ENCODE peak calls at places on chromosomes 11 and 22, in seven cellular contexts. T, O, D, P, B, K and A are unnamed samples.
A peak's percentile ranks its signal among the peaks of the same experiment; 100 is the strongest.

GRCh38 chr11:6646631-6647281 is 8.9 kb downstream of the DCHS1 start:
- DNase-seq in B (no peak), T (no peak), P (no peak), O (no peak), D (no peak), K (no peak), A (peak; percentile 78)

GRCh38 chr11:94151903-94152677 is 23.4 kb downstream of the PANX1 start:
- DNase-seq in K (peak; percentile 37), B (peak; percentile 68), D (peak; percentile 81), P (no peak), O (no peak), T (no peak), A (peak; percentile 40)

GRCh38 chr11:14567064-14567651 is 47.0 kb upstream of the PSMA1 start:
- DNase-seq in K (no peak), D (no peak), T (no peak), P (no peak), B (no peak), O (no peak), A (no peak)

GRCh38 chr22:17087176-17088131 is 2.7 kb downstream of the IL17RA start:
- DNase-seq in O (peak; percentile 82), K (no peak), P (no peak), D (no peak), B (peak; percentile 55), T (no peak), A (no peak)

GRCh38 chr11:68282141-68282860 is 10.5 kb upstream of the C11orf24 start:
- DNase-seq in B (no peak), O (no peak), K (no peak), P (no peak), T (no peak), D (no peak), A (no peak)

GRCh38 chr22:35076648-35077047 is 10.7 kb downstream of the ISX start:
- DNase-seq in O (no peak), P (no peak), B (no peak), K (no peak), D (no peak), T (no peak), A (no peak)

GRCh38 chr22:46511391-46512370 is 25.7 kb downstream of the CELSR1 start:
- DNase-seq in O (no peak), T (no peak), D (no peak), B (no peak), K (no peak), P (no peak), A (no peak)

GRCh38 chr11:72639475-72640375 is 34.5 kb downstream of the PDE2A start:
- DNase-seq in B (no peak), O (no peak), T (no peak), D (no peak), P (no peak), K (no peak), A (peak; percentile 52)

GRCh38 chr22:21009638-21010425 is 5.1 kb upstream of the P2RX6 start:
- DNase-seq in P (peak; percentile 49), D (peak; percentile 51), O (peak; percentile 47), K (peak; percentile 48), B (no peak), T (no peak), A (no peak)

GRCh38 chr11:62648967-62649364 is 2.6 kb upstream of the GANAB start:
- DNase-seq in K (no peak), T (no peak), D (no peak), O (no peak), P (no peak), B (no peak), A (no peak)

GRCh38 chr22:23829845-23830372 is 8.9 kb downstream of the DERL3 start:
- DNase-seq in T (no peak), B (no peak), O (no peak), P (no peak), K (no peak), D (no peak), A (no peak)

GRCh38 chr11:76918941-76919386 is 58.2 kb downstream of the ACER3 start:
- DNase-seq in D (peak; percentile 73), B (no peak), K (no peak), P (no peak), T (no peak), O (peak; percentile 4), A (peak; percentile 15)

GRCh38 chr11:12214751-12215150 is 104.4 kb downstream of the MICAL2 start:
- DNase-seq in P (no peak), O (no peak), T (no peak), K (no peak), B (no peak), D (no peak), A (no peak)

GRCh38 chr11:14449302-14449714 is 50.3 kb downstream of the COPB1 start:
- DNase-seq in D (no peak), P (no peak), T (no peak), O (peak; percentile 9), K (no peak), B (no peak), A (no peak)

GRCh38 chr22:49142281-49142680 is 685.4 kb downstream of the BRD1 start:
- DNase-seq in T (no peak), K (no peak), B (no peak), O (no peak), P (no peak), D (no peak), A (no peak)

GRCh38 chr22:46563381-46564083 is 26.1 kb upstream of the CELSR1 start:
- DNase-seq in T (peak; percentile 64), P (peak; percentile 84), K (peak; percentile 88), O (peak; percentile 86), B (peak; percentile 81), D (peak; percentile 48), A (peak; percentile 83)

GRCh38 chr11:95358516-95359322 is 127.7 kb upstream of the SESN3 start:
- DNase-seq in K (no peak), O (peak; percentile 36), P (no peak), T (no peak), D (no peak), B (no peak), A (peak; percentile 40)

GRCh38 chr22:19043111-19044085 is 78.8 kb downstream of the DGCR2 start:
- DNase-seq in B (peak; percentile 50), T (no peak), D (no peak), K (no peak), O (no peak), P (no peak), A (no peak)

GRCh38 chr22:18976197-18976751 is 40.2 kb upstream of the PRODH start:
- DNase-seq in T (no peak), B (no peak), K (no peak), D (no peak), P (peak; percentile 61), O (no peak), A (no peak)

GRCh38 chr11:36492724-36493304 is 17.3 kb downstream of the TRAF6 start:
- DNase-seq in B (no peak), K (no peak), T (no peak), P (no peak), D (peak; percentile 68), O (peak; percentile 28), A (no peak)

GRCh38 chr22:29026579-29026978 is 35.1 kb downstream of the C22orf31 start:
- DNase-seq in P (no peak), B (no peak), O (no peak), K (no peak), T (no peak), D (no peak), A (no peak)

GRCh38 chr11:19474954-19475811 is 234.4 kb upstream of the E2F8 start:
- DNase-seq in K (no peak), P (no peak), T (no peak), B (no peak), O (peak; percentile 70), D (no peak), A (no peak)

GRCh38 chr11:57792060-57792541 is 30.5 kb downstream of the CTNND1 start:
- DNase-seq in O (no peak), T (peak; percentile 61), K (peak; percentile 68), D (peak; percentile 46), P (no peak), B (peak; percentile 81), A (peak; percentile 49)

GRCh38 chr11:131938321-131938751 is 567.9 kb downstream of the NTM start:
- DNase-seq in P (no peak), B (no peak), O (no peak), K (no peak), T (no peak), D (no peak), A (no peak)

DNA sequence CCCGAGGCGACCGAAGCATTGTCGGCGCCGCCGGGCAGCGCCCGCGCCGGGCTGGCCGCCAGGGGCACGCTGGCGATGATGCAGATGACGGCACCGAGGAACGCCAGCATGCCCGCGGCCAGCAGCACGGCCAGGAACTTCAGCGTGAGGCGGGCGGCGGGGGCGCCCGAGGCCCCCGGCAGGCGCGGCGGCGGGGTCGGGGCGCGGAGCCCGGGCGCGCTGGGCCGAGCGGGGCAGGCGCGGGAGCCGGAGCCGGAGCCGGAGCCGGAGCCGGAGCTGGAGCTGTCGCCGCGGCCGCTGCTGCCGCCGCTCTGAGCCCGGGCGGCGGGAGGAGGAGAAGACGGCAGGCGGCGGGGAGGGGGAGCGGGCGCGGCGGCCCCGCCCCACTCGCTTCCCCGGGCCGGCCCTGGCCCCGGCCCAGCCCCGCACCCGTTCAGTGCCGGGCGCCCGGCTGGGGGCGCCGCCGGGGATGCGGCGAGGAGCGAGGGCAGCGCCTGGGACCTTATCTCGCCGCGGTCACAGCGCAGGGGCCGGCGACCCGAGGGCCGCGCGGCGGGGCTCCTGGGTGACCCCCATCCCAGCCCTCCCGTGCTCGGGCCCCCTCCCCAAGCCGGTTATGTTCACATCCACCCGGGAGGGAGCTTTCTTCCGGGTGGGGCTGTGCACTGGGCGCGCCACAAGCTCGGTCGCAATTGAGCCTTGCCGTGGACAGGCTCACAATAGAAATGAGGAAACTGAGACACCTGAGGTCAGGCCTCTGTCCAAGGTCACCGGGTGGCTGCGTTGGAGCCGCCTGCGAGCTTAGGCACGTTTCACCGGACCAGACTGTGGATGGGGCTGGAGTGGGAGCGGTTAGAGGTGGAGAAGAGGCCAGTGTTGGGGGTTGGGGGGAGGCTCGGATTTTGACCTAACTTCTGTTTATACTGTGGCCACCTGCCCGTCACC is at the start of gene NPTXR:
- DNase-seq in O (peak; percentile 34), D (peak; percentile 16), P (peak; percentile 73), T (no peak), B (peak; percentile 83), K (peak; percentile 62), A (peak; percentile 58)
- H3K27ac ChIP-seq in O (no peak within 1 kb of the TSS), D (no peak within 1 kb of the TSS), P (peak within 1 kb of the TSS; percentile 63), T (peak within 1 kb of the TSS; percentile 69), B (peak within 1 kb of the TSS; percentile 89), K (peak within 1 kb of the TSS; percentile 86), A (peak within 1 kb of the TSS; percentile 66)

GRCh38 chr11:118790357-118791014 is 478 bp downstream of the DDX6 start:
- DNase-seq in O (peak; percentile 52), B (peak; percentile 85), P (no peak), K (peak; percentile 43), T (peak; percentile 50), D (peak; percentile 78), A (peak; percentile 71)
- H3K27me3 ChIP-seq in O (no peaks in the 10 kb centered on the region), B (no peaks in the 10 kb centered on the region), P (no peaks in the 10 kb centered on the region), K (no peaks in the 10 kb centered on the region), T (no peaks in the 10 kb centered on the region), D (no peaks in the 10 kb centered on the region), A (no peaks in the 10 kb centered on the region)

DNA sequence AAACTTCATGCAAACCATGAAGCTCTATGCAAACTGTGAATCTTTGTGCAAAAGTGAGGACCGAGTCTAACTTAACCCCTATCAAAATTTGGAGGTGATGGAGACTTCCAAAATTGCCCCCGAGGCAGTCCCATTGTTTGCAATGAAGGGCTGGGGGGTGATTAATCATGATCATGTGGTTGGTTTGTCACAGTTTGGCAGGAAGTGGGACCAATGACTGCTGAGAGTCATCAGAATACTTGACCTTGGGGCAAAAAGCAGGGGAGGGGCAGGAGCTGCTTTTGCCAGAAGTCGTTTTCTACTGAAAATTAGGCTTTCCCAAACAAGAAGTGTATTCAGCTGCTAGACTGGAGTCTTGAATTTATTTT is 23.2 kb downstream of the FZD4 start:
- DNase-seq in B (no peak), T (no peak), D (peak; percentile 66), K (no peak), P (no peak), O (peak; percentile 86), A (no peak)
- H3K4me1 ChIP-seq in B (peaks cover 15% of the 10 kb centered on the region), T (no peaks in the 10 kb centered on the region), D (peaks cover 54% of the 10 kb centered on the region), K (peaks cover 7% of the 10 kb centered on the region), P (peaks cover 15% of the 10 kb centered on the region), O (peaks cover 36% of the 10 kb centered on the region), A (no peaks in the 10 kb centered on the region)

GRCh38 chr11:123601136-123601535 is 53.3 kb downstream of the SCN3B start:
- DNase-seq in D (no peak), K (no peak), B (no peak), P (no peak), T (no peak), O (no peak), A (no peak)
- H3K27ac ChIP-seq in D (no peak overlapping the region), K (no peak overlapping the region), B (no peak overlapping the region), P (no peak overlapping the region), T (peak overlapping the region; percentile 49), O (no peak overlapping the region), A (no peak overlapping the region)